ENCODE peak calls at places on chromosomes 3 and 15, in seven cellular contexts. P is lung microvascular endothelial cell; K is PC-3; H is amniotic stem cell; V is suprapubic skin; J is Peyer's patch; D is stimulated activated CD8-positive, alpha-beta memory T cell treated with anti-CD3 and anti-CD28 coated beads, Interleukin-4, amount 100 ng/mL, for 1 hour. G is an unnamed sample.

GRCh38 chr3:69385033-69385722 is 710 bp downstream of the FRMD4B start:
- DNase-seq in P (no peak), K (no peak), H (no peak), V (no peak), J (no peak), D (no peak), G (no peak)

GRCh38 chr3:169268942-169269460 is 394.5 kb downstream of the MECOM start:
- DNase-seq in P (no peak), K (no peak), H (no peak), V (no peak), J (no peak), D (no peak), G (no peak)

GRCh38 chr15:31483924-31484368 is 157.3 kb downstream of the KLF13 start:
- DNase-seq in P (no peak), K (no peak), H (no peak), V (no peak), J (peak), D (no peak), G (no peak)

GRCh38 chr3:100213891-100214573 is 46.8 kb upstream of the TBC1D23 start:
- DNase-seq in P (no peak), K (peak), H (no peak), V (no peak), J (no peak), D (no peak), G (no peak)

GRCh38 chr3:133949438-133949837 is 53.8 kb upstream of the RAB6B start:
- DNase-seq in P (peak), K (no peak), H (no peak), V (no peak), J (no peak), D (no peak), G (no peak)

GRCh38 chr15:63950911-63951481 is 95.3 kb downstream of the DAPK2 start:
- DNase-seq in P (no peak), K (peak), H (peak), V (no peak), J (no peak), D (no peak), G (peak)

GRCh38 chr15:36449084-36449661 is 130.3 kb upstream of the CDIN1 start:
- DNase-seq in P (no peak), K (no peak), H (no peak), V (no peak), J (no peak), D (no peak), G (no peak)

GRCh38 chr3:14552041-14552648 is 12.0 kb upstream of the GRIP2 start:
- DNase-seq in P (no peak), K (peak), H (no peak), V (no peak), J (no peak), D (no peak), G (no peak)

GRCh38 chr3:103609472-103609871 is 1174.7 kb downstream of the ZPLD1 start:
- DNase-seq in P (no peak), K (no peak), H (no peak), V (no peak), J (no peak), D (no peak), G (no peak)

GRCh38 chr15:63501256-63502089 is 2.9 kb upstream of the USP3 start:
- DNase-seq in P (peak), K (peak), H (peak), V (peak), J (peak), D (no peak), G (no peak)

GRCh38 chr3:124492824-124493223 is 237.4 kb upstream of the UMPS start:
- DNase-seq in P (peak), K (peak), H (no peak), V (no peak), J (peak), D (no peak), G (no peak)

GRCh38 chr3:2090512-2090911 is 8.2 kb upstream of the CNTN4 start:
- DNase-seq in P (no peak), K (no peak), H (no peak), V (no peak), J (no peak), D (no peak), G (no peak)

GRCh38 chr3:33152363-33153360 is 38.8 kb downstream of the CRTAP start:
- DNase-seq in P (no peak), K (peak), H (no peak), V (no peak), J (no peak), D (no peak), G (no peak)

GRCh38 chr15:68621535-68621934 is 42.7 kb downstream of the CORO2B start:
- DNase-seq in P (no peak), K (no peak), H (no peak), V (no peak), J (no peak), D (no peak), G (no peak)

GRCh38 chr15:39602143-39602542 is 21.3 kb downstream of the THBS1 start:
- DNase-seq in P (peak), K (peak), H (no peak), V (no peak), J (no peak), D (no peak), G (no peak)

GRCh38 chr15:47035756-47036155 is 681.5 kb upstream of the SEMA6D start:
- DNase-seq in P (no peak), K (peak), H (no peak), V (no peak), J (no peak), D (no peak), G (no peak)

GRCh38 chr3:32347286-32348125 is 44.1 kb upstream of the CMTM7 start:
- DNase-seq in P (no peak), K (no peak), H (no peak), V (no peak), J (no peak), D (no peak), G (no peak)

GRCh38 chr3:27220166-27220565 is 149.0 kb downstream of the NEK10 start:
- DNase-seq in P (no peak), K (no peak), H (no peak), V (no peak), J (no peak), D (no peak), G (no peak)

GRCh38 chr3:54954019-54954418 is 26.2 kb upstream of the LRTM1 start:
- DNase-seq in P (no peak), K (peak), H (no peak), V (no peak), J (no peak), D (no peak), G (peak)

GRCh38 chr3:183553263-183554026 is 2.1 kb downstream of the KLHL6 start:
- DNase-seq in P (no peak), K (no peak), H (no peak), V (no peak), J (peak), D (no peak), G (no peak)

GRCh38 chr3:41932511-41932910 is 29.4 kb downstream of the ULK4 start:
- DNase-seq in P (no peak), K (peak), H (no peak), V (no peak), J (no peak), D (no peak), G (no peak)

GRCh38 chr15:48456126-48456525 is 124.9 kb downstream of the DUT start:
- DNase-seq in P (no peak), K (no peak), H (no peak), V (no peak), J (no peak), D (no peak), G (no peak)

GRCh38 chr15:81336568-81336967 is 12.6 kb upstream of the STARD5 start:
- DNase-seq in P (peak), K (peak), H (no peak), V (no peak), J (peak), D (no peak), G (no peak)